ENCODE peak calls at places on chromosomes 5 and 9, in four cellular contexts. E, Q, I and N are unnamed samples.

GRCh38 chr9:89902450-89902849 is 297.6 kb downstream of the GADD45G start:
- DNase-seq in E (no peak), Q (no peak), I (no peak), N (no peak)

GRCh38 chr9:87557996-87558395 is 60.3 kb downstream of the DAPK1 start:
- DNase-seq in E (no peak), I (no peak), Q (no peak), N (no peak)

GRCh38 chr9:23829580-23830458 is 3.8 kb upstream of the ELAVL2 start:
- DNase-seq in I (no peak), E (peak), Q (peak), N (no peak)

GRCh38 chr5:5340206-5340729 is 82.2 kb upstream of the ICE1 start:
- DNase-seq in Q (peak), I (peak), E (peak), N (no peak)

GRCh38 chr5:139803978-139804377 is 8.4 kb downstream of the PSD2 start:
- DNase-seq in E (no peak), I (no peak), Q (no peak), N (no peak)

GRCh38 chr5:172123269-172123692 is 64.7 kb downstream of the STK10 start:
- DNase-seq in E (peak), Q (peak), I (peak), N (no peak)

GRCh38 chr5:176653401-176653800 is 6.1 kb downstream of the TSPAN17 start:
- DNase-seq in E (no peak), Q (peak), I (no peak), N (no peak)

GRCh38 chr9:8338742-8339425 is 539.3 kb upstream of the DMAC1 start:
- DNase-seq in Q (peak), I (no peak), E (no peak), N (no peak)

GRCh38 chr5:135834639-135835529 is at the start of gene SLC25A48:
- DNase-seq in E (peak), I (peak), Q (no peak), N (no peak)

GRCh38 chr9:25260056-25260455 is 418.2 kb downstream of the TUSC1 start:
- DNase-seq in I (no peak), Q (no peak), E (no peak), N (no peak)

GRCh38 chr5:50717615-50718014 is 51.2 kb downstream of the PARP8 start:
- DNase-seq in I (no peak), Q (no peak), E (peak), N (no peak)

GRCh38 chr5:172732201-172732865 is 38.7 kb downstream of the DUSP1 start:
- DNase-seq in E (no peak), I (no peak), Q (no peak), N (no peak)

GRCh38 chr5:151239237-151239861 is 13.6 kb upstream of the GM2A start:
- DNase-seq in Q (peak), I (peak), E (peak), N (peak)

GRCh38 chr5:151825445-151825844 is 53.7 kb downstream of the G3BP1 start:
- DNase-seq in E (peak), Q (peak), I (peak), N (no peak)

GRCh38 chr5:140547508-140548299 is at the start of gene EIF4EBP3:
- DNase-seq in Q (peak), E (peak), I (no peak), N (peak)

GRCh38 chr9:117555964-117556629 is 141.2 kb upstream of the ASTN2 start:
- DNase-seq in I (no peak), E (peak), Q (peak), N (no peak)

GRCh38 chr5:102561894-102562760 is 63.3 kb upstream of the SLCO6A1 start:
- DNase-seq in I (no peak), E (peak), Q (peak), N (no peak)

GRCh38 chr9:98410185-98410697 is 154.8 kb upstream of the TBC1D2 start:
- DNase-seq in I (no peak), E (no peak), Q (peak), N (no peak)

GRCh38 chr9:4301302-4301701 is 1.4 kb upstream of the GLIS3 start:
- DNase-seq in Q (peak), I (no peak), E (no peak), N (no peak)

GRCh38 chr9:126275386-126276001 is 51.1 kb upstream of the MVB12B start:
- DNase-seq in Q (no peak), E (no peak), I (no peak), N (no peak)

GRCh38 chr5:123916331-123917121 is 404.5 kb downstream of the CSNK1G3 start:
- DNase-seq in Q (peak), I (peak), E (peak), N (no peak)

GRCh38 chr9:79609468-79610018 is 37.8 kb downstream of the TLE4 start:
- DNase-seq in I (no peak), Q (no peak), E (no peak), N (no peak)

GRCh38 chr5:64298586-64298985 is 132.9 kb downstream of the RNF180 start:
- DNase-seq in E (no peak), Q (no peak), I (no peak), N (no peak)

GRCh38 chr9:5611321-5612186 is 17.4 kb upstream of the RIC1 start:
- DNase-seq in E (no peak), Q (no peak), I (no peak), N (no peak)

GRCh38 chr5:97131139-97131710 is 11.2 kb downstream of the LIX1 start:
- DNase-seq in I (no peak), Q (peak), E (no peak), N (no peak)

GRCh38 chr9:11199335-11199734 is 586.5 kb upstream of the PTPRD start:
- DNase-seq in I (no peak), E (no peak), Q (no peak), N (no peak)

GRCh38 chr5:67636091-67636490 is 439.5 kb upstream of the CD180 start:
- DNase-seq in I (no peak), E (no peak), Q (peak), N (no peak)

GRCh38 chr9:95460627-95461164 is 56.1 kb downstream of the PTCH1 start:
- DNase-seq in Q (peak), I (no peak), E (no peak), N (no peak)

GRCh38 chr9:89674667-89675402 is 70.0 kb downstream of the GADD45G start:
- DNase-seq in E (no peak), Q (no peak), I (no peak), N (no peak)

GRCh38 chr5:159912033-159912800 is 4.1 kb upstream of the ADRA1B start:
- DNase-seq in E (peak), Q (peak), I (no peak), N (no peak)

GRCh38 chr5:151707566-151707965 is 20.9 kb upstream of the SPARC start:
- DNase-seq in I (no peak), Q (peak), E (no peak), N (no peak)

GRCh38 chr5:180304431-180305375 is 12.8 kb upstream of the MAPK9 start:
- DNase-seq in Q (no peak), E (no peak), I (no peak), N (no peak)